ENCODE peak calls at places on chromosomes 12 and 14, in six cellular contexts. A, V, Z, W, P and T are unnamed samples.

GRCh38 chr12:84719997-84720396 is 192.6 kb downstream of the SLC6A15 start:
- DNase-seq in A (no peak), P (no peak), W (no peak), Z (no peak), V (no peak), T (no peak)

GRCh38 chr12:46825526-46826414 is at the start of gene SLC38A4:
- DNase-seq in P (no peak), A (no peak), W (no peak), V (peak), Z (no peak), T (no peak)

GRCh38 chr12:110658882-110659281 is 30.0 kb downstream of the HVCN1 start:
- DNase-seq in Z (no peak), A (no peak), V (no peak), P (no peak), W (no peak), T (no peak)

GRCh38 chr14:91394105-91395081 is 23.2 kb downstream of the CCDC88C start:
- DNase-seq in P (no peak), A (no peak), Z (no peak), W (no peak), V (no peak), T (no peak)

GRCh38 chr12:123141615-123142517 is 9.0 kb downstream of the PITPNM2 start:
- DNase-seq in Z (no peak), W (no peak), V (peak), P (peak), A (peak), T (peak)

GRCh38 chr14:22558221-22558913 is 30.7 kb downstream of the DAD1 start:
- DNase-seq in W (no peak), P (no peak), A (no peak), V (no peak), Z (peak), T (no peak)

GRCh38 chr12:100566887-100567637 is 6.4 kb upstream of the GAS2L3 start:
- DNase-seq in W (no peak), A (peak), P (no peak), Z (no peak), V (no peak), T (no peak)

GRCh38 chr12:78060186-78060585 is 229.5 kb downstream of the NAV3 start:
- DNase-seq in Z (no peak), V (no peak), A (no peak), P (peak), W (no peak), T (peak)

GRCh38 chr12:109188108-109188712 is 71.8 kb downstream of the ACACB start:
- DNase-seq in A (no peak), Z (no peak), W (no peak), P (no peak), V (no peak), T (no peak)

GRCh38 chr12:110135012-110135411 is 10.9 kb downstream of the IFT81 start:
- DNase-seq in A (no peak), V (no peak), P (peak), W (no peak), Z (no peak), T (peak)

GRCh38 chr12:130481392-130481879 is 143.7 kb downstream of the PIWIL1 start:
- DNase-seq in V (no peak), Z (no peak), W (no peak), P (no peak), A (no peak), T (no peak)

GRCh38 chr12:121805800-121806555 is 2.2 kb downstream of the SETD1B start:
- DNase-seq in V (no peak), W (no peak), Z (no peak), A (peak), P (no peak), T (no peak)